ENCODE peak calls at places on chromosomes 1 and 21, in seven cellular contexts. R is NCI-H1092 treated with DMSO at 0.1 percent for 48 hours, O is amniotic stem cell, D is ovary, V is fibroblast of mammary gland, H is epithelial cell of prostate, B is neuronal stem cell. S is an unnamed sample.

GRCh38 chr1:193406901-193407300 is 220.5 kb upstream of the B3GALT2 start:
- DNase-seq in R (peak), O (peak), D (no peak), V (peak), H (no peak), B (peak), S (peak)

GRCh38 chr21:43701936-43702784 is 16.8 kb upstream of the PDXK start:
- DNase-seq in R (no peak), O (no peak), D (no peak), V (no peak), H (no peak), B (no peak), S (peak)

GRCh38 chr1:245969274-245969673 is 537.8 kb downstream of the SMYD3 start:
- DNase-seq in R (no peak), O (no peak), D (no peak), V (peak), H (peak), B (no peak), S (peak)

GRCh38 chr1:65059930-65060538 is 88.0 kb upstream of the AK4 start:
- DNase-seq in R (no peak), O (no peak), D (no peak), V (peak), H (no peak), B (no peak), S (peak)

GRCh38 chr1:66330711-66331110 is 203.2 kb upstream of the SGIP1 start:
- DNase-seq in R (no peak), O (no peak), D (no peak), V (no peak), H (no peak), B (no peak), S (peak)

GRCh38 chr1:151993734-151994496 is at the start of gene S100A10:
- DNase-seq in R (no peak), O (peak), D (peak), V (peak), H (no peak), B (no peak), S (peak)

GRCh38 chr1:117639741-117640140 is 33.9 kb downstream of the TENT5C start:
- DNase-seq in R (no peak), O (no peak), D (no peak), V (no peak), H (no peak), B (no peak), S (no peak)

GRCh38 chr1:155983191-155984023 is 5.1 kb upstream of the ARHGEF2 start:
- DNase-seq in R (peak), O (peak), D (peak), V (peak), H (no peak), B (no peak), S (peak)